ENCODE peak calls at places on chromosome 1, in four cellular contexts. M, T, H and Y are unnamed samples.

GRCh38 chr1:184035719-184036516 is 1.6 kb downstream of the COLGALT2 start:
- DNase-seq in M (peak; percentile 46), T (no peak), H (no peak), Y (no peak)

GRCh38 chr1:199743227-199743626 is 284.3 kb upstream of the NR5A2 start:
- DNase-seq in H (no peak), T (no peak), M (no peak), Y (no peak)

GRCh38 chr1:200307755-200308066 is 102.1 kb downstream of the ZNF281 start:
- DNase-seq in T (no peak), H (no peak), M (no peak), Y (no peak)

GRCh38 chr1:121522061-121522759 is 337.4 kb downstream of the SRGAP2C start:
- DNase-seq in M (no peak), H (no peak), T (peak; percentile 14), Y (no peak)

GRCh38 chr1:160818207-160818935 is 22.4 kb downstream of the LY9 start:
- DNase-seq in M (no peak), H (no peak), T (no peak), Y (no peak)

GRCh38 chr1:235047331-235047871 is 81.2 kb downstream of the TOMM20 start:
- DNase-seq in M (no peak), H (no peak), T (no peak), Y (no peak)

GRCh38 chr1:30928789-30929134 is 20.2 kb upstream of the SDC3 start:
- DNase-seq in M (peak; percentile 25), H (no peak), T (no peak), Y (no peak)

GRCh38 chr1:239361403-239361802 is 25.0 kb upstream of the CHRM3 start:
- DNase-seq in T (no peak), M (peak; percentile 40), H (no peak), Y (no peak)

GRCh38 chr1:231590453-231591198 is 36.0 kb upstream of the DISC1 start:
- DNase-seq in T (no peak), M (peak; percentile 80), H (no peak), Y (no peak)

GRCh38 chr1:88801575-88802208 is 89.7 kb downstream of the GTF2B start:
- DNase-seq in T (no peak), M (no peak), H (no peak), Y (no peak)

GRCh38 chr1:76179297-76179696 is 104.8 kb downstream of the ST6GALNAC3 start:
- DNase-seq in T (no peak), M (no peak), H (no peak), Y (no peak)

GRCh38 chr1:4089421-4090175 is 189.5 kb upstream of the C1orf174 start:
- DNase-seq in H (no peak), T (no peak), M (no peak), Y (peak; percentile 59)

GRCh38 chr1:234320549-234320948 is 52.7 kb upstream of the COA6 start:
- DNase-seq in H (no peak), T (no peak), M (no peak), Y (no peak)

GRCh38 chr1:155001688-155002474 is 721 bp upstream of the ZBTB7B start:
- DNase-seq in H (peak; percentile 94), T (peak; percentile 99), M (peak; percentile 100), Y (peak; percentile 100)

GRCh38 chr1:39926343-39926769 is 24.6 kb upstream of the MYCL start:
- DNase-seq in H (no peak), T (no peak), M (no peak), Y (no peak)

GRCh38 chr1:171389176-171389575 is 75.2 kb downstream of the FMO4 start:
- DNase-seq in M (no peak), T (no peak), H (no peak), Y (no peak)

GRCh38 chr1:167479331-167479979 is 38.9 kb downstream of the CD247 start:
- DNase-seq in T (no peak), M (no peak), H (no peak), Y (no peak)

GRCh38 chr1:23977187-23977853 is 2.8 kb downstream of the SRSF10 start:
- DNase-seq in H (no peak), M (no peak), T (no peak), Y (no peak)

GRCh38 chr1:87478231-87478630 is 149.6 kb downstream of the LMO4 start:
- DNase-seq in T (no peak), M (peak; percentile 50), H (no peak), Y (no peak)

GRCh38 chr1:86713477-86713876 is 9.1 kb downstream of the SH3GLB1 start:
- DNase-seq in H (no peak), M (no peak), T (no peak), Y (no peak)

GRCh38 chr1:202173993-202174392 is 13.6 kb upstream of the PTPN7 start:
- DNase-seq in T (no peak), M (no peak), H (no peak), Y (no peak)

GRCh38 chr1:32334864-32335618 is 992 bp downstream of the MARCKSL1 start:
- DNase-seq in H (peak; percentile 55), T (peak; percentile 59), M (peak; percentile 32), Y (no peak)

GRCh38 chr1:166133276-166133841 is 33.4 kb downstream of the FAM78B start:
- DNase-seq in H (no peak), T (no peak), M (peak; percentile 56), Y (no peak)

GRCh38 chr1:218454700-218455282 is 109.7 kb downstream of the TGFB2 start:
- DNase-seq in M (no peak), T (no peak), H (no peak), Y (no peak)

GRCh38 chr1:176735201-176735600 is 272.2 kb downstream of the PAPPA2 start:
- DNase-seq in M (no peak), T (no peak), H (no peak), Y (no peak)

GRCh38 chr1:1758692-1759455 is 19.4 kb downstream of the NADK start:
- DNase-seq in M (no peak), T (peak; percentile 50), H (no peak), Y (no peak)

GRCh38 chr1:114011796-114012195 is 32.5 kb downstream of the OLFML3 start:
- DNase-seq in M (no peak), T (no peak), H (no peak), Y (no peak)

GRCh38 chr1:167433884-167434283 is 84.4 kb downstream of the CD247 start:
- DNase-seq in M (no peak), H (no peak), T (no peak), Y (no peak)

GRCh38 chr1:111468717-111469100 is 5.1 kb upstream of the C1orf162 start:
- DNase-seq in T (no peak), H (no peak), M (no peak), Y (no peak)

GRCh38 chr1:223123238-223123976 is 19.6 kb downstream of the TLR5 start:
- DNase-seq in H (peak; percentile 39), M (peak; percentile 80), T (peak; percentile 79), Y (peak; percentile 77)

GRCh38 chr1:225907341-225907740 is 16.7 kb downstream of the PYCR2 start:
- DNase-seq in T (no peak), M (no peak), H (no peak), Y (no peak)

GRCh38 chr1:206784471-206784903 is 12.2 kb upstream of the IL10 start:
- DNase-seq in T (no peak), M (no peak), H (peak; percentile 56), Y (no peak)

GRCh38 chr1:43349594-43350306 is 9.0 kb upstream of the CDC20 start:
- DNase-seq in M (no peak), H (no peak), T (no peak), Y (no peak)

GRCh38 chr1:67853704-67854103 is 20.4 kb upstream of the GNG12 start:
- DNase-seq in M (peak; percentile 83), T (peak; percentile 66), H (no peak), Y (no peak)

GRCh38 chr1:221435510-221435909 is 306.4 kb downstream of the DUSP10 start:
- DNase-seq in T (peak; percentile 35), M (peak; percentile 73), H (no peak), Y (no peak)

GRCh38 chr1:235336903-235337302 is 8.5 kb downstream of the GGPS1 start:
- DNase-seq in H (no peak), M (no peak), T (no peak), Y (no peak)